ENCODE peak calls at places on chromosomes 1 and 21, in six cellular contexts. X is IMR-90, U is ascending aorta, Q is fibroblast of lung, B is heart left ventricle, G is pancreas. M is an unnamed sample.

GRCh38 chr1:159587461-159587951 is at the start of gene APCS:
- DNase-seq in Q (no peak), G (no peak), U (no peak), X (no peak), B (no peak), M (no peak)

GRCh38 chr21:45544449-45545235 is 2.4 kb upstream of the SLC19A1 start:
- DNase-seq in X (no peak), Q (no peak), G (no peak), U (peak), B (peak), M (no peak)

GRCh38 chr1:25758466-25759070 is 41.4 kb upstream of the SELENON start:
- DNase-seq in Q (no peak), U (no peak), G (peak), B (no peak), X (no peak), M (no peak)

GRCh38 chr1:203491664-203492485 is 2.1 kb upstream of the OPTC start:
- DNase-seq in Q (no peak), B (no peak), X (no peak), G (no peak), U (peak), M (no peak)

GRCh38 chr1:30171956-30172694 is 551.3 kb downstream of the MATN1 start:
- DNase-seq in B (no peak), G (no peak), U (no peak), Q (no peak), X (no peak), M (no peak)

GRCh38 chr1:206575165-206575893 is 36.9 kb downstream of the EIF2D start:
- DNase-seq in X (peak), B (peak), U (peak), G (peak), Q (peak), M (peak)

GRCh38 chr21:36166705-36167104 is 10.1 kb downstream of the DOP1B start:
- DNase-seq in Q (no peak), X (no peak), G (no peak), B (no peak), U (no peak), M (no peak)

GRCh38 chr21:35153671-35154070 is 104.6 kb upstream of the RUNX1 start:
- DNase-seq in B (no peak), X (no peak), G (no peak), U (no peak), Q (no peak), M (no peak)

GRCh38 chr21:46109251-46110221 is 11.6 kb downstream of the COL6A2 start:
- DNase-seq in Q (no peak), B (peak), X (no peak), G (peak), U (peak), M (no peak)

GRCh38 chr1:168905631-168906030 is 176.6 kb upstream of the DPT start:
- DNase-seq in Q (no peak), G (no peak), B (no peak), U (no peak), X (no peak), M (no peak)

GRCh38 chr1:157135646-157136045 is 2.5 kb downstream of the ETV3 start:
- DNase-seq in X (no peak), G (no peak), Q (no peak), U (no peak), B (no peak), M (no peak)

GRCh38 chr1:36087233-36088123 is 1.2 kb upstream of the ADPRS start:
- DNase-seq in U (no peak), X (no peak), G (no peak), B (no peak), Q (no peak), M (no peak)

GRCh38 chr1:75723989-75724471 is 479 bp upstream of the ACADM start:
- DNase-seq in U (peak), B (peak), X (peak), G (peak), Q (peak), M (peak)

GRCh38 chr21:42970946-42971653 is 3.3 kb upstream of the PKNOX1 start:
- DNase-seq in G (no peak), Q (no peak), B (no peak), X (no peak), U (no peak), M (no peak)

GRCh38 chr1:56331892-56332567 is 247.3 kb downstream of the PLPP3 start:
- DNase-seq in U (no peak), Q (peak), G (no peak), X (peak), B (no peak), M (no peak)

GRCh38 chr1:207188901-207189300 is 84.9 kb downstream of the C4BPA start:
- DNase-seq in X (no peak), Q (no peak), U (no peak), G (no peak), B (no peak), M (no peak)

GRCh38 chr1:210294991-210295773 is 33.5 kb upstream of the HHAT start:
- DNase-seq in U (peak), B (peak), G (no peak), Q (no peak), X (no peak), M (no peak)

GRCh38 chr1:10446790-10447422 is 2.9 kb upstream of the CORT start:
- DNase-seq in U (no peak), X (no peak), Q (no peak), G (no peak), B (no peak), M (no peak)

GRCh38 chr1:240282061-240282830 is 190.6 kb downstream of the FMN2 start:
- DNase-seq in G (no peak), X (peak), Q (no peak), B (no peak), U (no peak), M (no peak)

GRCh38 chr1:26831059-26831458 is 4.6 kb downstream of the ZDHHC18 start:
- DNase-seq in Q (no peak), X (no peak), U (no peak), G (no peak), B (no peak), M (no peak)

GRCh38 chr1:156276532-156276931 is 6.1 kb downstream of the SMG5 start:
- DNase-seq in U (no peak), B (no peak), X (no peak), G (no peak), Q (peak), M (no peak)

GRCh38 chr1:186059311-186059710 is 315.7 kb downstream of the TPR start:
- DNase-seq in X (peak), U (no peak), G (no peak), Q (peak), B (no peak), M (no peak)

GRCh38 chr1:38000529-38001453 is 4.5 kb downstream of the FHL3 start:
- DNase-seq in U (peak), X (peak), Q (peak), G (no peak), B (peak), M (no peak)

GRCh38 chr1:29641921-29642320 is 405.6 kb downstream of the PTPRU start:
- DNase-seq in U (peak), B (no peak), G (no peak), Q (no peak), X (no peak), M (no peak)

GRCh38 chr1:50438945-50439344 is 15.7 kb upstream of the DMRTA2 start:
- DNase-seq in U (no peak), G (no peak), B (no peak), Q (no peak), X (peak), M (no peak)

GRCh38 chr1:6688001-6688400 is 13.6 kb downstream of the DNAJC11 start:
- DNase-seq in Q (no peak), X (peak), U (no peak), G (no peak), B (no peak), M (no peak)

GRCh38 chr1:196309386-196309785 is 298.9 kb downstream of the KCNT2 start:
- DNase-seq in B (no peak), X (peak), G (no peak), Q (peak), U (no peak), M (no peak)
- TF ChIP-seq CTCF in B (peak), X (peak), G (no peak), Q (peak), U (no peak), M (no peak)

GRCh38 chr1:200134116-200134515 is 106.6 kb downstream of the NR5A2 start:
- DNase-seq in B (no peak), G (no peak), U (no peak), Q (no peak), X (no peak), M (no peak)

GRCh38 chr1:200130552-200130951 is 103.0 kb downstream of the NR5A2 start:
- DNase-seq in G (no peak), B (no peak), X (peak), U (no peak), Q (no peak), M (no peak)

GRCh38 chr1:200129480-200129879 is 102.0 kb downstream of the NR5A2 start:
- DNase-seq in G (no peak), B (no peak), U (no peak), X (no peak), Q (no peak), M (no peak)

GRCh38 chr1:200133123-200133522 is 105.6 kb downstream of the NR5A2 start:
- DNase-seq in Q (no peak), U (no peak), X (no peak), B (no peak), G (no peak), M (no peak)

DNA sequence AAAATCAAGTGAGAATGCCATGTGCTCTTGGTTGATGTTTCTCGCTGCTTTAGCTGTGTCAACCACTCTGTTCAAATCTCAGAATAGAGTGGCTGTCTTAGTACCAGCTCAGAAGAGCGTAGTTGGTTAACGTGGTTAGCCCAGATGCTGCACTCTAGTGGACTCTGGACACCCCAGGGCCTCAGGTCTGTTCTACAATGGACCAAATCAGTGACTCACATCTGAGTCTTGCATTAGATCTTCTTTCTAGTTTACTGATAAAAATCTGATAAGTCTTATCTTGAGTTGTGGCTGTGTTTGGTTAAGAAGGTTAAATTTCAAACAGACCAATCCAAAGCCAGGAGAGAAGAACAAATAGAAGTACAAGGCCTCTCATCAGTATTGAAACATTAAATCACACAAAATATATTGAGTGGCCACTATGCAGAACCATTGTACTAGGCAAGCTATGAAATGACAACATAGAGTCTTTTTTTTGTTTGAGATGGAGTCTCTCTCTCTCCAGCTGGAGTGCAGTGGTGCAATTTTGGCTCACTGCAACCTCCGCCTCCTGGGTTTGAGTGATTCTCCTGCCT is 104.1 kb downstream of the NR5A2 start:
- DNase-seq in Q (no peak), X (peak), U (no peak), B (no peak), G (no peak), M (no peak)
- TF ChIP-seq CTCF in Q (no peak), X (no peak), U (no peak), B (no peak), G (no peak), M (no peak)

GRCh38 chr1:198467342-198467741 is 73.1 kb downstream of the ATP6V1G3 start:
- DNase-seq in B (no peak), X (no peak), U (no peak), Q (no peak), G (no peak), M (no peak)
- TF ChIP-seq CTCF in B (no peak), X (no peak), U (no peak), Q (no peak), G (no peak), M (no peak)

GRCh38 chr1:205211839-205212241 is 338 bp upstream of the DSTYK start:
- DNase-seq in U (no peak), Q (no peak), X (no peak), B (no peak), G (no peak), M (no peak)

GRCh38 chr1:205208805-205209204 is 2.7 kb downstream of the DSTYK start:
- DNase-seq in X (no peak), U (no peak), G (no peak), Q (no peak), B (no peak), M (no peak)

GRCh38 chr1:205214756-205215155 is 3.3 kb upstream of the DSTYK start:
- DNase-seq in G (no peak), X (no peak), U (no peak), Q (no peak), B (no peak), M (no peak)

GRCh38 chr1:205216588-205216987 is 5.1 kb upstream of the DSTYK start:
- DNase-seq in X (no peak), B (no peak), G (no peak), U (no peak), Q (no peak), M (no peak)

GRCh38 chr1:205210876-205211838 is at the start of gene DSTYK:
- DNase-seq in U (peak), G (peak), Q (peak), B (peak), X (peak), M (peak)
- TF ChIP-seq CTCF in U (no peak), G (no peak), Q (no peak), B (no peak), X (no peak), M (no peak)

GRCh38 chr1:181423301-181423918 is 59.9 kb upstream of the CACNA1E start:
- DNase-seq in Q (peak), X (peak), B (peak), U (no peak), G (peak), M (no peak)
- TF ChIP-seq CTCF in Q (peak), X (peak), B (peak), U (no peak), G (peak), M (no peak)

GRCh38 chr1:232813757-232814156 is 8.5 kb downstream of the MAP10 start:
- DNase-seq in B (no peak), G (no peak), U (no peak), X (no peak), Q (no peak), M (no peak)
- TF ChIP-seq CTCF in B (no peak), G (no peak), U (no peak), X (no peak), Q (no peak), M (no peak)

DNA sequence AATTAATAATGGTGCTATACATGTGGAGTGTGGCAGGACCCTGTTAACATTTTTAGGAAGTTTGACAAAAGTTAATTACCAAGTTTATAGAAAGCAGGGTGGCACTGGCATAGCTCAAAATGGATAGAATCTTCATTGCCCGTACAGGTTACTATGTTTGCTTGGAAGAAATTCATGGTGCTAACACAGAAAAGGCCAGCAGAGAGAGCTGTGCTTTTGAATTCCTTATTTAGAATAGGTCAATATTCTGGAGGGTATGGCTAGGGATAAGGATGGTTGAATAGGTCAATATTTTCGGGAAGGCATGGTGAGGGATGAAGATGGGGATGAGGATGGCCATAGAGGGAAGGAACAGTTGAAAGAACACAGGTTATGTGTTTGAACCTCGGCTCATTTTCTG is 345.1 kb downstream of the LMO4 start:
- DNase-seq in B (no peak), G (no peak), X (no peak), Q (peak), U (no peak), M (no peak)
- TF ChIP-seq CTCF in B (no peak), G (no peak), X (no peak), Q (no peak), U (no peak), M (no peak)

DNA sequence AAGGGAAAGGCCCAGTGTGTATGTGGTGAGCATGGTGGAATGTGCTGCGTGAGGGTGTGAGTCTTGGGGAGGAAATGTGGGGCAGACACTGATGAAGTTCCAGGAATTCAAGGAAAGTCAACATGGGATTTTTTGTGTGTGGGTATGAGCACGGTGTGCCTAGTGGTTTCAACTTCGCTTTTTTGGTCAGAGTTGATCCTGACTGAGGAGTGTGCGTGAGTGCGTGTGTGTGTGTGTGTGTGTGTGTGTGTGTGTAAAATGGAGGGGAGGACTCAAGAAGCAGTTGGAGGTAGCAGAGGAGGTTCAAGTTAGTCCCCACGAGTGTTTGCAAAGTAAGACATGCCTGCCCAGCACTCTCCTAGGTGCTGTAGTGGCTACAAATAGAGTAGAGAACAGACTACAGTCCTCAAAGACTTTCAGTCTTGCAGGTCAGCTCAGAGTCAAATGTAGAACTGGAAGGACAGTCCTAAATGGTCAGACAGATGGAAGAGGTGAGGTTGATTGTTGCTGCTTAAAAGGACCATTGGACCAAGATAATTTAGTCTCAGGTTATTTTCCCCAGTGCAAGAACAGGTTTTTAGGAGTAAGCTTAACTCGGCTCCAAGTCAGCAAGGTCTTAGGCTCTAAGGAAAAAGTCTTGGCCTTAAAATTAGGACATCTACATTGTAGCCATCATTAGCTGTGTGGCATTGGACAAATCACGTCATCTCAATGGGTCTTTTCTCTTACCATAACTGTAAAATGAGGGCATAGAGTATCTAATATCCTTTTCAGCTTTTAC is 25.0 kb downstream of the SLAMF1 start:
- DNase-seq in G (no peak), U (no peak), X (no peak), B (no peak), Q (no peak), M (no peak)
- TF ChIP-seq CTCF in G (no peak), U (no peak), X (no peak), B (no peak), Q (no peak), M (no peak)

DNA sequence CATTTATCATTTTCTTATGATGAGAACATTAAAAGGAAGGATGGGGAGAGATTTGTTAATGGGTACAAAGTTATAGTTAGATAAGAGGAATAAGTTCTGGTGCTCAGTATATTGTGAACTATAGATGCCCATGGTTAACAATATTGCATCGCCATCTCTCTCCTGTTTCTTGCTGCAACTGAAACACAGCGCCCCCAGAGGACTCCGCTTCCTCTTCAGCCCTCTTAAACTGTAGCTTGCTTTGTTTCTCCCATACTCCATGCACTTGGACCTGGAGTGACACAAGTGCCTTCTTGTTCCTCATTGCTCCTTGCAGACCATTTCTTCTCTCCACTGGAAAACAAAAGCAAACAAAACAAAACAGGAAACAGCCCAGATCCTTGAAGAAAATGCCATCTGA is 70.1 kb upstream of the NTPCR start:
- DNase-seq in U (no peak), G (no peak), Q (peak), B (no peak), X (peak), M (no peak)
- TF ChIP-seq CTCF in U (no peak), G (no peak), Q (peak), B (peak), X (peak), M (peak)

DNA sequence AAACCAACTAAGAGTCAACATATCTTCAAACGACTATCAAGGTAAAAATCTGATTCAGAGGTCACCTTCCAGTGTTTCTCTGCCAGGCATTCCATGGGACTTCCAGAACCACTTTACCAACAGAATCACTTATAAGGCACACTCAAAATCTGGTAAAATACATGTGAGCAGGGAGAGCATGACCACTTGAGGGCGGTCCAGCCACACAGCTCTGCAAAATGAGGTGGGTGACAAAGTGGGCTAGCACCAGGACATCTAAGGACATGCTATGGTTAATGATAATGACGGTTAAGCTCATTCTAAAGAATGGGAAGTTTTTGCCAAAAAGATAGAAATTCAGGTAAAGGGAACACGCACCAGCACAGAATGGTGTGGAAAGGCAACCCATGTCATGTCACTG is 24.5 kb upstream of the GLIS1 start:
- DNase-seq in X (no peak), U (no peak), Q (no peak), G (no peak), B (no peak), M (no peak)
- TF ChIP-seq CTCF in X (no peak), U (no peak), Q (no peak), G (no peak), B (no peak), M (no peak)

M was measured in CD14-positive monocyte.